ENCODE peak calls at places on chromosomes 11 and 22, in seven cellular contexts. Q, N, O, S, X, C and R are unnamed samples. For H3K36me3, the result is how much of the 10 kb centered on the place peaks cover.

GRCh38 chr22:29359469-29359868 is 28.9 kb downstream of the AP1B1 start:
- DNase-seq in Q (peak), N (peak), O (peak), S (no peak), X (peak), C (peak), R (peak)

GRCh38 chr11:78660451-78660850 is 85.8 kb upstream of the NARS2 start:
- DNase-seq in Q (no peak), N (no peak), O (peak), S (no peak), X (no peak), C (no peak), R (no peak)

GRCh38 chr11:10908215-10908990 is 50.5 kb upstream of the ZBED5 start:
- DNase-seq in Q (peak), N (no peak), O (no peak), S (no peak), X (no peak), C (no peak), R (peak)

GRCh38 chr22:48366591-48366990 is 1461.1 kb downstream of the BRD1 start:
- DNase-seq in Q (no peak), N (no peak), O (no peak), S (no peak), X (no peak), C (no peak), R (no peak)

GRCh38 chr22:42068351-42068730 is 2.3 kb downstream of the NAGA start:
- DNase-seq in Q (no peak), N (peak), O (no peak), S (no peak), X (no peak), C (no peak), R (no peak)

GRCh38 chr22:29312218-29313125 is 3.0 kb downstream of the RASL10A start:
- DNase-seq in Q (no peak), N (no peak), O (no peak), S (no peak), X (no peak), C (no peak), R (no peak)

GRCh38 chr11:69642549-69642912 is 1.6 kb downstream of the CCND1 start:
- DNase-seq in Q (peak), N (peak), O (no peak), S (peak), X (no peak), C (peak), R (peak)

GRCh38 chr22:29475550-29475949 is 4.5 kb upstream of the NEFH start:
- DNase-seq in Q (no peak), N (no peak), O (no peak), S (no peak), X (no peak), C (no peak), R (no peak)

GRCh38 chr11:96338910-96339703 is 3.9 kb downstream of the MAML2 start:
- DNase-seq in Q (peak), N (peak), O (peak), S (peak), X (no peak), C (peak), R (peak)

GRCh38 chr11:121466063-121466794 is 13.5 kb upstream of the SORL1-AS1 start:
- DNase-seq in Q (peak), N (peak), O (peak), S (no peak), X (peak), C (peak), R (peak)

GRCh38 chr11:109865558-109866186 is 227.5 kb upstream of the ZC3H12C start:
- DNase-seq in Q (peak), N (peak), O (peak), S (no peak), X (no peak), C (no peak), R (no peak)

GRCh38 chr22:49825944-49826602 is 1.6 kb downstream of the BRD1 start:
- DNase-seq in Q (no peak), N (peak), O (no peak), S (peak), X (no peak), C (peak), R (no peak)

GRCh38 chr11:129724866-129725265 is 90.8 kb upstream of the TMEM45B start:
- DNase-seq in Q (no peak), N (no peak), O (no peak), S (no peak), X (no peak), C (no peak), R (no peak)

GRCh38 chr22:28703436-28703835 is 23.8 kb upstream of the TTC28 start:
- DNase-seq in Q (no peak), N (no peak), O (no peak), S (no peak), X (no peak), C (no peak), R (no peak)

GRCh38 chr22:37904572-37905533 is 1.2 kb upstream of the MICALL1 start:
- DNase-seq in Q (peak), N (peak), O (peak), S (no peak), X (no peak), C (no peak), R (no peak)

GRCh38 chr11:12512132-12512531 is 134.8 kb downstream of the PARVA start:
- DNase-seq in Q (no peak), N (no peak), O (no peak), S (no peak), X (no peak), C (no peak), R (no peak)

GRCh38 chr22:17772249-17772962 is 1.9 kb downstream of the BID start:
- DNase-seq in Q (no peak), N (no peak), O (no peak), S (no peak), X (no peak), C (no peak), R (no peak)

GRCh38 chr22:42233879-42234278 is 36.6 kb downstream of the TCF20 start:
- DNase-seq in Q (no peak), N (no peak), O (no peak), S (no peak), X (no peak), C (no peak), R (no peak)

GRCh38 chr11:117011541-117011908 is 86.7 kb downstream of the SIK3 start:
- DNase-seq in Q (no peak), N (no peak), O (no peak), S (no peak), X (no peak), C (no peak), R (no peak)

GRCh38 chr11:57311109-57311936 is 13.4 kb downstream of the TNKS1BP1 start:
- DNase-seq in Q (peak), N (peak), O (peak), S (no peak), X (peak), C (peak), R (peak)

GRCh38 chr11:17771841-17772401 is 37.3 kb downstream of the KCNC1 start:
- DNase-seq in Q (no peak), N (no peak), O (no peak), S (no peak), X (no peak), C (no peak), R (no peak)

GRCh38 chr11:119489087-119489486 is 66.1 kb upstream of the THY1 start:
- DNase-seq in Q (no peak), N (no peak), O (peak), S (no peak), X (no peak), C (no peak), R (no peak)

GRCh38 chr11:38791346-38791961 is 2193.4 kb upstream of the RAG2 start:
- DNase-seq in Q (peak), N (peak), O (peak), S (no peak), X (peak), C (peak), R (peak)

GRCh38 chr11:117071344-117071787 is 26.9 kb downstream of the SIK3 start:
- DNase-seq in Q (peak), N (peak), O (no peak), S (no peak), X (peak), C (peak), R (peak)

GRCh38 chr11:67349036-67349435 is 4.3 kb downstream of the POLD4 start:
- DNase-seq in Q (no peak), N (no peak), O (no peak), S (no peak), X (no peak), C (no peak), R (no peak)

GRCh38 chr11:81497202-81497804 is 1236.4 kb downstream of the FAM181B start:
- DNase-seq in Q (peak), N (peak), O (peak), S (peak), X (no peak), C (peak), R (no peak)

GRCh38 chr11:64179221-64179620 is 6.8 kb upstream of the STIP1 start:
- DNase-seq in Q (no peak), N (no peak), O (no peak), S (no peak), X (no peak), C (no peak), R (no peak)

GRCh38 chr11:64183890-64184289 is 2.1 kb upstream of the STIP1 start:
- DNase-seq in Q (no peak), N (no peak), O (no peak), S (no peak), X (no peak), C (no peak), R (no peak)

GRCh38 chr11:64178203-64178602 is 7.8 kb upstream of the STIP1 start:
- DNase-seq in Q (no peak), N (no peak), O (no peak), S (no peak), X (no peak), C (no peak), R (no peak)

GRCh38 chr11:64181506-64182411 is 4.2 kb upstream of the STIP1 start:
- DNase-seq in Q (peak), N (peak), O (peak), S (no peak), X (peak), C (peak), R (peak)

GRCh38 chr11:64180871-64181270 is 5.1 kb upstream of the STIP1 start:
- DNase-seq in Q (no peak), N (no peak), O (no peak), S (no peak), X (no peak), C (peak), R (no peak)
- H3K36me3 ChIP-seq in Q (under half), N (under half), O (under half), S (under half), X (under half), C (under half), R (under half)

GRCh38 chr22:32267011-32267410 is 11.9 kb upstream of the SLC5A4 start:
- DNase-seq in Q (no peak), N (no peak), O (no peak), S (no peak), X (no peak), C (no peak), R (no peak)

GRCh38 chr22:32255726-32256125 is 579 bp upstream of the SLC5A4 start:
- DNase-seq in Q (no peak), N (no peak), O (no peak), S (no peak), X (no peak), C (peak), R (no peak)

GRCh38 chr22:32265882-32266767 is 11.0 kb upstream of the SLC5A4 start:
- DNase-seq in Q (peak), N (peak), O (peak), S (peak), X (peak), C (peak), R (peak)

GRCh38 chr22:32258791-32259190 is 3.6 kb upstream of the SLC5A4 start:
- DNase-seq in Q (no peak), N (no peak), O (no peak), S (no peak), X (no peak), C (no peak), R (no peak)

GRCh38 chr22:32261306-32261705 is 6.2 kb upstream of the SLC5A4 start:
- DNase-seq in Q (no peak), N (no peak), O (no peak), S (no peak), X (no peak), C (no peak), R (no peak)
- H3K36me3 ChIP-seq in Q (under half), N (under half), O (under half), S (under half), X (under half), C (under half), R (under half)

GRCh38 chr22:21972806-21973205 is 9.8 kb downstream of the TOP3B start:
- DNase-seq in Q (no peak), N (no peak), O (no peak), S (no peak), X (no peak), C (no peak), R (no peak)

GRCh38 chr22:21972293-21972779 is 10.3 kb downstream of the TOP3B start:
- DNase-seq in Q (peak), N (peak), O (peak), S (peak), X (no peak), C (peak), R (no peak)

GRCh38 chr22:21975273-21975672 is 7.3 kb downstream of the TOP3B start:
- DNase-seq in Q (no peak), N (no peak), O (no peak), S (no peak), X (no peak), C (no peak), R (no peak)

GRCh38 chr22:21975854-21976345 is 6.7 kb downstream of the TOP3B start:
- DNase-seq in Q (no peak), N (no peak), O (no peak), S (no peak), X (no peak), C (no peak), R (no peak)

DNA sequence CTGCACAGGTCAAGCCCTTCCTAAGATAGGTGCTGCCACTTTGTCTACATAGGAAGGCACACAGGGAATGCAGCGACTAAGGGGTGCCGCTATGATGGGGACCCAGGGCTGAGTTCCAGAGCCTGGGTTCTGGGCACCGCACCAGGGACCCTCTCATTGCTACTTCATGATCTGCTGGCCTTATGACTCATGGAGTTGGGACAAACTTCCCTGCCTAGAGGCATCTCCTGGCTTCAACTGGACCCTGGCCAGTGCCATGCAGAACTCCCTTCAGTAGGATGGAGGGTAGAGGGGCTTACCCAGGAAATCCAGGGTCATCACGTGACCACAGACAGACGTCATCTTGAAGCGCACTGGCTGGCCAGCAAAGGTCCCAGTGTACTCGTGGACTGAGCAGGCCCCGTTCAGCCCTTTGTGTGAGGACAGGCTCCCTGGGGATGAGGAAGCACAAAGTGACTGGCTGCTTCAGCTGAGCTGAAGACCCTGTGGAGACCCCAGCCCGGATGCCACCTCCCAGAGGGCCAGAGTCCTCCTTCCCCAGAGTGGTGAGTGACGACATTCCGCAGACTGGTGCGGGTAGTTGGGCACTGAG is 8.4 kb downstream of the TOP3B start:
- DNase-seq in Q (no peak), N (no peak), O (no peak), S (no peak), X (no peak), C (no peak), R (no peak)
- H3K36me3 ChIP-seq in Q (under half), N (under half), O (half or more), S (half or more), X (under half), C (under half), R (under half)

GRCh38 chr22:40404251-40405177 is 34.1 kb downstream of the SGSM3 start:
- DNase-seq in Q (no peak), N (no peak), O (no peak), S (no peak), X (no peak), C (no peak), R (no peak)

GRCh38 chr22:40407021-40407761 is 36.8 kb downstream of the SGSM3 start:
- DNase-seq in Q (no peak), N (no peak), O (no peak), S (no peak), X (no peak), C (no peak), R (no peak)

GRCh38 chr22:40407831-40408717 is 37.7 kb downstream of the SGSM3 start:
- DNase-seq in Q (no peak), N (no peak), O (no peak), S (no peak), X (no peak), C (no peak), R (no peak)

GRCh38 chr22:40405178-40406062 is 35.0 kb downstream of the SGSM3 start:
- DNase-seq in Q (no peak), N (no peak), O (no peak), S (no peak), X (no peak), C (no peak), R (no peak)

GRCh38 chr22:40406063-40406890 is 35.9 kb downstream of the SGSM3 start:
- DNase-seq in Q (no peak), N (no peak), O (no peak), S (no peak), X (no peak), C (no peak), R (no peak)
- H3K36me3 ChIP-seq in Q (under half), N (under half), O (under half), S (half or more), X (half or more), C (under half), R (half or more)

GRCh38 chr11:819943-820649 is 1.4 kb downstream of the PNPLA2 start:
- DNase-seq in Q (peak), N (peak), O (peak), S (peak), X (peak), C (peak), R (peak)
- H3K36me3 ChIP-seq in Q (under half), N (under half), O (under half), S (under half), X (under half), C (under half), R (under half)

DNA sequence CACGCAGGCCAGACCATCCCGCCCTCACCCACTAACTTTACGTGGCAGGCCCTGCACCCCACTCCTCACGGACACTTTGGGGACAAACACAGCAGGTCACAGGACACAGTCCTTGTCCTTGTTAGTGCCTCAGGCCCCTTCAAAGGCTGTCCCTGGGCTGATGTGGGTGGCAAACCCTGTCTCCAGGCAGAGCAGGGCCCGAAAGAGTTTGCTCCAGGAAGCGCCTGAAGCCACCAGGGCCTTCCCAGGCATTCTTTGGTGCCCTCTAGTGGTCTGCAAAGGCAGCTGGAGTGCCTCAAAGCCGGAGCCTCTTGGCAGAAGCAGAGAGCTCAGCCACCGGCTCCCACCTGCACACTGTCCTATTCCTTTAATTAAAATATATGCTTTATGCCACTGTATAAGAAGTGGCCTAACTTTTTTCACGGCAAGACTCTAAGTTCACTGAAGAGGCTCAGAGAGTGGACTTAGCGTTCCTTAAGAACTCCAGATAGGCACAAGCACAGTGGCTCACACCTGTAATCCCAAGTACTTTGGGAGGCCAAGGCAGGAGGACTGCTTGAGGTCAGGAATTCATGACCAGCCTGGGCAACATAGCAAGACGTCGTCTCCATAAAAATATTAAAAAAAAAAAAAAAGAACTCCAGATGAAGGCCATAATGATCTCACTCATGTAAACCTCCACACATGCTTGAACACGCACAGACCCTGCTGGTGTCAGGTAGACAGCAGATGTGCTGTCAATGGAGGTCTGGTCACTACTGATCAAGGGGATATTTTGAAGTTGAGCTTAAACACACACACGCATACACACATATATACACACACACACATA is 11.1 kb downstream of the TXN2 start:
- DNase-seq in Q (peak), N (peak), O (peak), S (peak), X (peak), C (peak), R (peak)
- H3K36me3 ChIP-seq in Q (under half), N (under half), O (under half), S (half or more), X (under half), C (under half), R (under half)

GRCh38 chr22:27206001-27206746 is 548.8 kb downstream of the MIAT start:
- DNase-seq in Q (no peak), N (no peak), O (no peak), S (no peak), X (no peak), C (no peak), R (peak)

GRCh38 chr22:27204817-27205216 is 547.4 kb downstream of the MIAT start:
- DNase-seq in Q (no peak), N (no peak), O (no peak), S (no peak), X (no peak), C (no peak), R (no peak)

GRCh38 chr22:27206747-27207133 is 549.4 kb downstream of the MIAT start:
- DNase-seq in Q (no peak), N (no peak), O (no peak), S (no peak), X (no peak), C (no peak), R (no peak)

GRCh38 chr22:27203276-27203660 is 545.9 kb downstream of the MIAT start:
- DNase-seq in Q (no peak), N (no peak), O (no peak), S (no peak), X (no peak), C (no peak), R (no peak)

DNA sequence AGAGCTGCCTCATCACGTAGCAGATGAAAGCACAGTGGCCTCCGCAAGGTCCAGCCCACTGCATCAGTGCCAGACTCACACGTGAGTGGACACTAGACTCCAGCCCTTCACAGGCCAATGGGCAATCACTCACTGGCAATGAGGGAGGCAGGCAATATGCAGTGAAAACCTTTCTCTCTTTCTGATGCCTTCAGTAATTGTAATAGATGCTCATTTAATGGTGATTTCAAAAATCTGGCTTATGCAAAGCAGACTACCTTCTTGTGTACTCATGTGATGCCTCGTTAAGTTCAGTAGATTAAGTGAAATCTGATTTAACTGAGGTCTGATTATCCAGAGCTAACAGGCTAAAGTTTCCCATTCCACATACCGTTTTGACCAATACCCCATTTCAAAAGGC is 546.9 kb downstream of the MIAT start:
- DNase-seq in Q (no peak), N (no peak), O (no peak), S (no peak), X (no peak), C (no peak), R (peak)
- H3K36me3 ChIP-seq in Q (under half), N (under half), O (under half), S (under half), X (under half), C (under half), R (under half)